ENCODE peak calls at places on chromosomes 6 and 20, in nine cellular contexts. P, Y, X, L, Q, D, V, R and C are unnamed samples.

GRCh38 chr20:62602550-62602949 is 39.8 kb upstream of the SLCO4A1 start:
- DNase-seq in P (no peak), Y (no peak), X (peak; percentile 45), L (peak; percentile 69), Q (no peak), D (no peak), V (no peak), R (no peak), C (no peak)

GRCh38 chr20:21712443-21713059 is 7.1 kb downstream of the PAX1 start:
- DNase-seq in P (no peak), Y (no peak), X (no peak), L (no peak), Q (no peak), D (no peak), V (no peak), R (no peak), C (no peak)

GRCh38 chr6:13461805-13462204 is 25.6 kb downstream of the GFOD1 start:
- DNase-seq in P (no peak), Y (no peak), X (no peak), L (no peak), Q (no peak), D (no peak), V (no peak), R (no peak), C (no peak)

GRCh38 chr6:43149260-43149659 is 21.8 kb upstream of the SRF start:
- DNase-seq in P (no peak), Y (no peak), X (no peak), L (no peak), Q (no peak), D (no peak), V (no peak), R (no peak), C (no peak)

GRCh38 chr6:163191704-163192537 is 222.6 kb upstream of the QKI start:
- DNase-seq in P (no peak), Y (no peak), X (no peak), L (no peak), Q (no peak), D (no peak), V (no peak), R (no peak), C (no peak)

GRCh38 chr6:11575408-11576033 is 38.0 kb downstream of the TMEM170B start:
- DNase-seq in P (peak; percentile 46), Y (no peak), X (peak; percentile 61), L (peak; percentile 65), Q (peak; percentile 61), D (peak; percentile 56), V (peak; percentile 84), R (peak; percentile 82), C (peak; percentile 77)

GRCh38 chr6:149233056-149233715 is 84.3 kb upstream of the TAB2 start:
- DNase-seq in P (no peak), Y (no peak), X (no peak), L (peak; percentile 34), Q (no peak), D (no peak), V (peak; percentile 72), R (peak; percentile 63), C (no peak)

GRCh38 chr6:37393530-37393929 is 39.5 kb upstream of the CMTR1 start:
- DNase-seq in P (peak; percentile 28), Y (no peak), X (no peak), L (no peak), Q (no peak), D (no peak), V (no peak), R (no peak), C (no peak)

GRCh38 chr6:147170269-147170668 is 33.9 kb upstream of the STXBP5 start:
- DNase-seq in P (no peak), Y (no peak), X (no peak), L (no peak), Q (no peak), D (no peak), V (no peak), R (no peak), C (no peak)

GRCh38 chr6:94065707-94066337 is 646.5 kb upstream of the EPHA7 start:
- DNase-seq in P (no peak), Y (no peak), X (no peak), L (no peak), Q (no peak), D (no peak), V (no peak), R (no peak), C (no peak)

GRCh38 chr6:33192671-33193602 is 670 bp upstream of the COL11A2 start:
- DNase-seq in P (peak; percentile 75), Y (no peak), X (no peak), L (no peak), Q (no peak), D (peak; percentile 71), V (no peak), R (no peak), C (no peak)

GRCh38 chr6:2957696-2958330 is 13.6 kb downstream of the SERPINB6 start:
- DNase-seq in P (no peak), Y (no peak), X (no peak), L (no peak), Q (no peak), D (no peak), V (no peak), R (no peak), C (no peak)

GRCh38 chr20:25269057-25269832 is 21.4 kb downstream of the PYGB start:
- DNase-seq in P (peak; percentile 2), Y (no peak), X (peak; percentile 21), L (no peak), Q (no peak), D (peak; percentile 23), V (no peak), R (no peak), C (peak; percentile 39)

GRCh38 chr20:36093025-36093803 is 61.3 kb upstream of the EPB41L1 start:
- DNase-seq in P (peak; percentile 66), Y (no peak), X (peak; percentile 83), L (peak; percentile 60), Q (no peak), D (no peak), V (peak; percentile 82), R (no peak), C (peak; percentile 70)

GRCh38 chr20:37323985-37324384 is 22.0 kb upstream of the SRC start:
- DNase-seq in P (no peak), Y (no peak), X (no peak), L (no peak), Q (no peak), D (no peak), V (no peak), R (no peak), C (no peak)

GRCh38 chr6:152293404-152293803 is 343.8 kb downstream of the SYNE1 start:
- DNase-seq in P (peak; percentile 16), Y (no peak), X (peak; percentile 52), L (no peak), Q (no peak), D (no peak), V (no peak), R (no peak), C (no peak)

GRCh38 chr6:33714385-33715040 is 3.0 kb upstream of the UQCC2 start:
- DNase-seq in P (no peak), Y (no peak), X (no peak), L (no peak), Q (no peak), D (no peak), V (no peak), R (peak; percentile 45), C (no peak)

GRCh38 chr20:37358366-37359150 is 12.6 kb downstream of the SRC start:
- DNase-seq in P (peak; percentile 19), Y (no peak), X (peak; percentile 57), L (no peak), Q (no peak), D (no peak), V (no peak), R (no peak), C (peak; percentile 76)

GRCh38 chr6:100877851-100878250 is 3.3 kb downstream of the ASCC3 start:
- DNase-seq in P (no peak), Y (no peak), X (no peak), L (no peak), Q (no peak), D (no peak), V (no peak), R (no peak), C (no peak)
- TF ChIP-seq EP300 in P (no peak), Y (no peak), X (no peak), L (no peak), Q (no peak), D (no peak), V (no peak), R (no peak), C (no peak)

DNA sequence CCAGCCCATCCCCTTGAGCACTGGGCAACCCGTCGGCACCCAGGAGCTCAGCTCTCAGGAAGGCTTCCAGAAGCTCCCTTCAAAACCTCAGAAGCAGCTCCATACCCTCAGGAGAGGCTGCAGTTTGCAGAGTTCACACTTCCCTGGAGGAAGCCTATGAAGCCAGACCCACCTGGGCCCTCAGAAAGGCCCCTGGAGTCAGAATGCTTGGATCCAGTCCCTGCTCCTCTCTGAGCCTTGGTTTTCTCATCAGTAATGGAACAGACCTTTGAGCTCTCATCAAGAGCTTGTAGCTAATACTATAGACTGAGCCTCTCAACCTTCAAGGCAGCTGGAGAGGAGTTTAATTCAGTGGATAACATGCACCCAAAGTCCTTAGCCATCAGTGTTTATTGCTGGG is 120.3 kb downstream of the SNX5 start:
- DNase-seq in P (no peak), Y (no peak), X (no peak), L (no peak), Q (no peak), D (no peak), V (no peak), R (no peak), C (no peak)
- H3K4me1 ChIP-seq in P (peaks cover under 1% of the 10 kb centered on the region), Y (peaks cover 26% of the 10 kb centered on the region), X (peaks cover 6% of the 10 kb centered on the region), L (no peaks in the 10 kb centered on the region), Q (peaks cover 24% of the 10 kb centered on the region), D (peaks cover 2% of the 10 kb centered on the region), V (no peaks in the 10 kb centered on the region), R (peaks cover 75% of the 10 kb centered on the region), C (no peaks in the 10 kb centered on the region)

GRCh38 chr6:154298297-154298696 is 58.3 kb downstream of the IPCEF1 start:
- DNase-seq in P (no peak), Y (no peak), X (no peak), L (no peak), Q (no peak), D (no peak), V (no peak), R (peak; percentile 24), C (no peak)
- H3K27ac ChIP-seq in P (no peak overlapping the region), Y (no peak overlapping the region), X (peak overlapping the region; percentile 56), L (no peak overlapping the region), Q (peak overlapping the region; percentile 74), D (no peak overlapping the region), V (no peak overlapping the region), R (no peak overlapping the region), C (no peak overlapping the region)

GRCh38 chr6:156752666-156753301 is 24.4 kb upstream of the ARID1B start:
- DNase-seq in P (no peak), Y (no peak), X (peak; percentile 29), L (no peak), Q (no peak), D (peak; percentile 57), V (peak; percentile 20), R (peak; percentile 24), C (no peak)
- TF ChIP-seq EP300 in P (no peak), Y (no peak), X (no peak), L (no peak), Q (no peak), D (no peak), V (no peak), R (no peak), C (no peak)

DNA sequence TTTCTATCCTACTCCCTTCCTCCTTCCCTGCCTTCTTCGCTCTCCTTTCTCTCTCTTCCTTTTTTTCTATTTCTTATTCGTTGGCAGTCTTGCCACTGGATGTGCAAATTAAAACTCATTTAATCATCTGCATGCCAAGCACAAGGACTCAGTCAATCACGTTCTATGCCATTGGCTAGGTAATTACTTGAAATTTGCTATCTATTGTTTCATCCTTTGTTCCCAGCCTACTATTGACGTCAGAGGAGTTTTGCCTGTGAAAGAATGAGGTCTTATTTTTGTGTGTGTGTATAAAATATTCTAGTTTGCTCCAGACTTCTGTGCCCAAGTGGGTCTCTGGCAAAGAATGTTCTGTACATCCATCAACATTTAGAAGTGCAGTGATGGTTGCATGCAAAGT is 132.3 kb upstream of the DOK5 start:
- DNase-seq in P (no peak), Y (no peak), X (no peak), L (no peak), Q (no peak), D (no peak), V (no peak), R (no peak), C (no peak)
- H3K4me1 ChIP-seq in P (peaks cover 40% of the 10 kb centered on the region), Y (peaks cover 11% of the 10 kb centered on the region), X (no peaks in the 10 kb centered on the region), L (no peaks in the 10 kb centered on the region), Q (peaks cover 23% of the 10 kb centered on the region), D (peaks cover 5% of the 10 kb centered on the region), V (peaks cover 51% of the 10 kb centered on the region), R (peaks cover 11% of the 10 kb centered on the region), C (peaks cover 17% of the 10 kb centered on the region)